ENCODE peak calls at places on chromosomes 5 and 9, in six cellular contexts. A is IMR-90; K is fibroblast of lung; G is heart left ventricle; T is ovary; O is CD4-positive, alpha-beta memory T cell. Q is an unnamed sample.

GRCh38 chr5:132962429-132962928 is 955 bp downstream of the AFF4 start:
- DNase-seq in O (no peak), G (peak; percentile 30), A (peak; percentile 76), T (no peak), K (peak; percentile 77), Q (peak; percentile 84)

GRCh38 chr5:108788142-108788541 is 40.4 kb downstream of the FER start:
- DNase-seq in T (no peak), K (no peak), G (peak; percentile 67), O (no peak), A (no peak), Q (no peak)

GRCh38 chr9:129835860-129836223 is 584 bp downstream of the USP20 start:
- DNase-seq in K (no peak), O (no peak), G (no peak), T (no peak), A (peak; percentile 40), Q (peak; percentile 41)

GRCh38 chr9:133727277-133727875 is 10.8 kb downstream of the SARDH start:
- DNase-seq in O (no peak), T (peak; percentile 12), K (no peak), G (no peak), A (no peak), Q (peak; percentile 24)

GRCh38 chr9:93286252-93287188 is 102.6 kb downstream of the WNK2 start:
- DNase-seq in G (no peak), A (no peak), K (no peak), T (no peak), O (no peak), Q (no peak)

GRCh38 chr9:77731930-77732329 is 83.8 kb upstream of the GNA14 start:
- DNase-seq in A (no peak), O (no peak), G (no peak), T (no peak), K (peak; percentile 29), Q (no peak)

GRCh38 chr9:129769582-129770107 is 16.8 kb upstream of the PTGES start:
- DNase-seq in K (no peak), O (no peak), T (no peak), A (no peak), G (no peak), Q (no peak)

GRCh38 chr5:111070272-111071134 is 1.0 kb upstream of the TSLP start:
- DNase-seq in K (peak; percentile 41), A (no peak), O (no peak), G (no peak), T (no peak), Q (no peak)

GRCh38 chr5:179275941-179276837 is 69.1 kb downstream of the ADAMTS2 start:
- DNase-seq in T (peak; percentile 89), G (peak; percentile 60), K (peak; percentile 96), A (peak; percentile 98), O (no peak), Q (no peak)

GRCh38 chr5:164600166-164600715 is 1094.8 kb downstream of the MAT2B start:
- DNase-seq in K (peak; percentile 23), O (no peak), G (no peak), A (peak; percentile 86), T (no peak), Q (no peak)

GRCh38 chr5:149632311-149633251 is 51.3 kb downstream of the ARHGEF37 start:
- DNase-seq in A (peak; percentile 93), O (no peak), K (peak; percentile 95), T (no peak), G (no peak), Q (no peak)

GRCh38 chr9:127880143-127880542 is 2.7 kb upstream of the AK1 start:
- DNase-seq in A (no peak), G (no peak), T (no peak), K (no peak), O (no peak), Q (no peak)

GRCh38 chr9:121785673-121786542 is 134.5 kb downstream of the DAB2IP start:
- DNase-seq in K (no peak), O (no peak), G (no peak), T (no peak), A (no peak), Q (no peak)

GRCh38 chr9:113593682-113594281 is 130.3 kb downstream of the RGS3 start:
- DNase-seq in G (peak; percentile 96), T (peak; percentile 85), O (no peak), K (peak; percentile 98), A (peak; percentile 98), Q (peak; percentile 92)

GRCh38 chr9:33295571-33295970 is 5.3 kb downstream of the NFX1 start:
- DNase-seq in K (no peak), A (no peak), T (no peak), G (no peak), O (no peak), Q (no peak)

GRCh38 chr9:133460405-133461175 is 812 bp downstream of the CACFD1 start:
- DNase-seq in K (peak; percentile 10), G (peak; percentile 45), A (no peak), T (peak; percentile 80), O (peak; percentile 81), Q (no peak)

GRCh38 chr5:172385164-172385563 is 69.2 kb downstream of the SH3PXD2B start:
- DNase-seq in O (no peak), A (no peak), T (no peak), K (no peak), G (no peak), Q (no peak)

GRCh38 chr9:124218438-124219289 is 39.1 kb upstream of the NEK6 start:
- DNase-seq in K (peak; percentile 47), O (no peak), A (peak; percentile 66), T (no peak), G (peak; percentile 45), Q (no peak)

GRCh38 chr5:151094054-151094858 is 13.4 kb upstream of the TNIP1 start:
- DNase-seq in A (peak; percentile 34), K (peak; percentile 23), O (peak; percentile 81), G (no peak), T (no peak), Q (no peak)

GRCh38 chr5:2007906-2008437 is 125.2 kb upstream of the IRX4 start:
- DNase-seq in K (no peak), O (no peak), G (peak; percentile 42), A (no peak), T (no peak), Q (no peak)

GRCh38 chr5:73282383-73282782 is 109.4 kb downstream of the TMEM174 start:
- DNase-seq in K (no peak), A (no peak), O (no peak), G (no peak), T (no peak), Q (no peak)

GRCh38 chr5:73282923-73283322 is 109.9 kb downstream of the TMEM174 start:
- DNase-seq in K (no peak), O (no peak), G (no peak), A (no peak), T (no peak), Q (no peak)

GRCh38 chr5:73278693-73279092 is 105.7 kb downstream of the TMEM174 start:
- DNase-seq in K (no peak), G (no peak), O (no peak), T (no peak), A (no peak), Q (no peak)

GRCh38 chr5:73280386-73280785 is 107.4 kb downstream of the TMEM174 start:
- DNase-seq in K (no peak), G (no peak), A (no peak), O (no peak), T (no peak), Q (no peak)

DNA sequence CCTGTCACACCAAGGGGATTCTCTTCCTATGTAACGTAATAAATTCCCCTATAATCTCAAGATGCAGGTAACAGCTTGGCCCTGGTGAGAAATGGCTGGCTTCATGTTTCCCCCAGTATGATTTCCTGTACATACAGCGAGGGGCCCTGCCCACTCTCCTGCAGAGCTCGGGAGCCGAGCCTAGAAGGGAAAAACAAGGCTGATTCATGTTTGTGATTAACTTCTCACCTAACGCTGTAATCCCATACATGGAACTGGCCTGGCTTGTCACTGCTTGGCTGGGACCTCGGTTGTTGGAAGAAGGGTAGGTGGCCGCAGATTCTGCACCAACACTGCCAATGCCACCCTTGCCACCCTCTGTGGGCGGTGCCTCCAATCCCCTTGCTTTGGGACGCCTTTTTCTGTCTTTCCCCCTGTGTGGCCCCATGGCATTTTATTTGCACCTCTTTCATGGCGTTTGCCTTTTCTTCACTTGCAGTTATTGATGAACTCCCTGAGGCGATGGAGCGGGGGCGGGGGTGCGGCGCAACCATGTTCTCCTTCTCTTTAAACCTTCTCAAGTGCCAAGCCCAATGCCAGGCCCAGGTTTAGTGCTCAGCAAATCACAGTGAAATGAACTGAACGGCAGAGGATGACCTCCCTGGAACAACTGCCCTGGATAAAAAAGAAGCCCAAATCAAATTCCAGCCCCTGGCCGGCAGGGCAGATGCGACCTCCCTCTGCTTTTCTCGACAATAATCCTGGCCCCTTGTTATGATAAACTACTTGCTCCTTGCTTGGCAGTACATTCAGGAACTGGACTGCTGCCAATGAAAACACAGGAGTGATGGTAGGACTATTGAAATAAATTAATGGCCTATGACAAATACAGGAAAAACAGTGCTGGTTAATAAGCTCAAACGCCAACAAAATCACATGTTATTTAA is 108.1 kb downstream of the TMEM174 start:
- DNase-seq in K (peak; percentile 89), O (no peak), T (no peak), A (peak; percentile 65), G (peak; percentile 42), Q (peak; percentile 89)
- H3K27me3 ChIP-seq in K (peaks cover 15% of the 10 kb centered on the region), O (no peaks in the 10 kb centered on the region), T (no peaks in the 10 kb centered on the region), A (peaks cover 6% of the 10 kb centered on the region), G (peaks cover 47% of the 10 kb centered on the region), Q (no peaks in the 10 kb centered on the region)

DNA sequence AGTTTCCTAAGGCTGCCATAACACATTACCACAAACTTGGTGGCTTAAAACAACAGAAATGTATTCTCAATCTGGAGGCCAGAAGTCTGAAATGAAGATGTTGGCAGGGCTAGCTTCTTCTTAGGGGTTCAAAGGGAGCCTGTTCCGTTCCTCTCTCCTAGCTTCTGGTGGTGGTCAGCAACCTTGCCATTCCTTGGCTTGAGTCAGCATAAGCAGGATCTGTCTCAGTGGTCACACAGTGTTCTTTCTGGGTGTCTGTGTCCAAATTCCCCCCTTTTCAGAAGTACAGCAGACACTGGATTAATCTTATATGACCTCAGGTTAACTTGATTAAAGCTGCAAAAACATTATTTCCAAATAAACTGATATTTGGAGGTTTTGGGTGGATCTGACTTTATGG is 2.1 kb upstream of the OSMR start:
- DNase-seq in K (no peak), G (no peak), O (no peak), A (no peak), T (no peak), Q (no peak)
- H3K27me3 ChIP-seq in K (no peaks in the 10 kb centered on the region), G (peaks cover 29% of the 10 kb centered on the region), O (no peaks in the 10 kb centered on the region), A (no peaks in the 10 kb centered on the region), T (no peaks in the 10 kb centered on the region), Q (no peaks in the 10 kb centered on the region)

GRCh38 chr5:140796718-140797095 is 2.1 kb downstream of the PCDHA2 start:
- DNase-seq in T (no peak), A (no peak), O (no peak), G (no peak), K (no peak), Q (no peak)
- H3K27me3 ChIP-seq in T (no peaks in the 10 kb centered on the region), A (no peaks in the 10 kb centered on the region), O (peaks cover 5% of the 10 kb centered on the region), G (peaks cover 17% of the 10 kb centered on the region), K (no peaks in the 10 kb centered on the region), Q (no peaks in the 10 kb centered on the region)

DNA sequence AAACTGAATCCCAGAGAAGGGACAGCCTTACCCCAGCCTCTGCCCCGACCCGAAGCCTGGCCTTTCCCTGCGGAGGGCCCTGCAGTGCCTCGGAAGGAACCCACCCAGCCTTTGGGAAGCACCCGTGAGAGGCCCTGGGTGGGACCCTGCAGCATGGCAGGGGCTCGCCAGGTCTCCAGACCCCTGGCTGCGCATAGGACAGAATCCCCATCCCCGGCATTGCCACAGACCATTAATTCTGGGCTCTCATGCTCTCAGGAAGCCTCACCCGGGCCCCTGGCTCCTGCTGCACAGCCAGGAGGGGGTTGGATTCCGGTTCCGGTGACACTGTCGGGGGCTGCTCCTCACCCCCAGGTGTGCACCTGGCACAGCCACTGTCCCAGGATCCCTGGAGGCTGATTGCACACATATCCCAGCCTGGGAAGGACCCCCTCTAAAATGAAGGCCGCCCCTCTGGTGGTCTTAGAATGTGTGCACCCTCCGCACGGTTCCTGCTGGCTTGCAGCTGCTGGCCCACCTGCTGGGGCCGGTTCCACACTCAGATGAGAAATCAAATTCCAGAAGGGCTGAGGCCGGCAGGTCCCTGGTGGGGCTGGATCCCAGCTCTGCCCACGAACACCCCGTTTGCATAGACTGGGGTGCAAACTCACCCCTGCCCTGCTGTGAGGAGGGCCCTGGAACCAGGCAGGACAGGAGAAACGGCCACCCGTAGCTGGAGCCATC is 4.7 kb downstream of the EGFL7 start:
- DNase-seq in O (no peak), K (no peak), G (no peak), T (no peak), A (no peak), Q (no peak)
- H3K27me3 ChIP-seq in O (no peaks in the 10 kb centered on the region), K (peaks cover 3% of the 10 kb centered on the region), G (peaks cover 34% of the 10 kb centered on the region), T (peaks cover 3% of the 10 kb centered on the region), A (peaks cover 32% of the 10 kb centered on the region), Q (no peaks in the 10 kb centered on the region)

Q was measured in HAP-1.